ENCODE peak calls at places on chromosomes 16 and 17, in nine cellular contexts. N, V, H, M, P, E, D, S and I are unnamed samples.

GRCh38 chr17:59914274-59914854 is 21.4 kb downstream of the RPS6KB1 start:
- DNase-seq in P (peak; percentile 4), N (no peak), V (peak; percentile 70), H (no peak), S (no peak), M (no peak), D (peak; percentile 60), E (no peak), I (peak; percentile 54)

GRCh38 chr17:16304832-16305231 is 48.4 kb downstream of the CENPV start:
- DNase-seq in V (peak; percentile 51), S (no peak), H (no peak), M (no peak), P (peak; percentile 10), E (no peak), D (peak; percentile 51), N (no peak), I (peak; percentile 46)

GRCh38 chr17:69860142-69860680 is 214.8 kb upstream of the KCNJ16 start:
- DNase-seq in V (no peak), E (no peak), P (no peak), D (no peak), N (no peak), S (no peak), H (no peak), M (no peak), I (no peak)

GRCh38 chr17:16351831-16352230 is 1.4 kb downstream of the CENPV start:
- DNase-seq in E (no peak), P (no peak), N (no peak), D (peak; percentile 5), H (no peak), M (no peak), S (no peak), V (peak; percentile 53), I (peak; percentile 42)

GRCh38 chr17:59890720-59891119 is 2.0 kb downstream of the TUBD1 start:
- DNase-seq in N (no peak), V (peak; percentile 24), E (no peak), H (no peak), S (no peak), M (peak; percentile 16), P (no peak), D (peak; percentile 4), I (peak; percentile 25)

GRCh38 chr16:1525871-1526607 is 7.4 kb upstream of the TMEM204 start:
- DNase-seq in H (no peak), E (no peak), M (no peak), D (no peak), V (no peak), N (no peak), S (no peak), P (no peak), I (no peak)

GRCh38 chr17:83186226-83186625 is 106.8 kb downstream of the METRNL start:
- DNase-seq in E (no peak), P (no peak), H (no peak), S (peak; percentile 2), V (no peak), N (no peak), M (no peak), D (peak; percentile 14), I (no peak)

GRCh38 chr17:65430209-65430833 is 131.1 kb downstream of the AXIN2 start:
- DNase-seq in M (no peak), H (no peak), N (no peak), V (no peak), S (no peak), D (no peak), E (peak; percentile 17), P (no peak), I (no peak)

GRCh38 chr17:33892677-33893076 is 362.4 kb upstream of the CCL2 start:
- DNase-seq in S (no peak), V (no peak), E (no peak), H (no peak), P (no peak), N (no peak), M (no peak), D (no peak), I (no peak)

GRCh38 chr16:80300876-80301275 is 239.9 kb upstream of the DYNLRB2 start:
- DNase-seq in S (no peak), M (no peak), H (no peak), V (peak; percentile 27), N (no peak), D (no peak), E (no peak), P (no peak), I (no peak)

GRCh38 chr16:55901756-55902155 is 26.6 kb upstream of the CES5A start:
- DNase-seq in N (no peak), H (no peak), V (no peak), M (no peak), D (no peak), P (no peak), E (no peak), S (no peak), I (no peak)

GRCh38 chr17:40538936-40539705 is 26.2 kb downstream of the CCR7 start:
- DNase-seq in V (no peak), H (no peak), N (no peak), M (no peak), D (no peak), P (no peak), S (no peak), E (no peak), I (no peak)

GRCh38 chr16:53785044-53785443 is 81.1 kb downstream of the FTO start:
- DNase-seq in S (no peak), N (no peak), E (no peak), D (peak; percentile 29), M (no peak), V (peak; percentile 54), P (peak; percentile 22), H (no peak), I (no peak)

GRCh38 chr16:26395700-26396099 is 671.0 kb upstream of the C16orf82 start:
- DNase-seq in N (no peak), E (no peak), D (no peak), H (no peak), M (no peak), P (no peak), S (no peak), V (no peak), I (no peak)

GRCh38 chr17:68514809-68515208 is 2.6 kb downstream of the PRKAR1A start:
- DNase-seq in S (no peak), N (no peak), M (no peak), V (peak; percentile 93), D (no peak), E (no peak), H (no peak), P (no peak), I (peak; percentile 89)

GRCh38 chr17:48545022-48545376 is at the start of gene HOXB2:
- DNase-seq in D (peak; percentile 86), V (peak; percentile 66), S (no peak), N (peak; percentile 73), E (peak; percentile 45), M (no peak), H (no peak), P (no peak), I (no peak)

GRCh38 chr17:82520041-82520910 is 744 bp downstream of the FOXK2 start:
- DNase-seq in H (no peak), S (peak; percentile 36), N (no peak), P (no peak), D (peak; percentile 67), M (no peak), V (peak; percentile 34), E (peak; percentile 20), I (peak; percentile 40)

GRCh38 chr17:70767102-70767701 is 597.9 kb downstream of the KCNJ2 start:
- DNase-seq in D (peak; percentile 52), M (no peak), N (no peak), V (peak; percentile 78), E (no peak), H (no peak), P (peak; percentile 4), S (no peak), I (peak; percentile 51)

GRCh38 chr17:31697838-31698237 is 161.2 kb downstream of the COPRS start:
- DNase-seq in D (no peak), E (no peak), M (no peak), P (no peak), H (no peak), N (peak; percentile 11), V (no peak), S (no peak), I (no peak)

GRCh38 chr17:47855737-47856136 is 4.8 kb upstream of the SP6 start:
- DNase-seq in H (no peak), S (no peak), M (no peak), D (no peak), N (peak; percentile 62), V (peak; percentile 41), E (no peak), P (no peak), I (no peak)

GRCh38 chr17:42111901-42112551 is 488 bp downstream of the DHX58 start:
- DNase-seq in H (no peak), N (peak; percentile 74), P (no peak), E (no peak), D (peak; percentile 67), V (peak; percentile 25), S (no peak), M (no peak), I (peak; percentile 64)

GRCh38 chr17:64591944-64592343 is 70.2 kb downstream of the SMURF2 start:
- DNase-seq in P (no peak), S (no peak), N (no peak), M (no peak), E (no peak), V (no peak), H (no peak), D (no peak), I (no peak)

GRCh38 chr17:6464446-6465041 is 20.3 kb downstream of the PIMREG start:
- DNase-seq in V (no peak), S (no peak), D (no peak), M (no peak), P (no peak), E (no peak), H (no peak), N (no peak), I (no peak)

GRCh38 chr17:64418506-64419339 is 28.1 kb upstream of the PECAM1 start:
- DNase-seq in S (no peak), M (no peak), N (peak; percentile 50), D (peak; percentile 74), E (no peak), P (peak; percentile 50), V (peak; percentile 88), H (no peak), I (peak; percentile 78)

GRCh38 chr16:3118204-3118790 is 5.9 kb downstream of the ZNF205 start:
- DNase-seq in H (no peak), M (no peak), D (no peak), P (no peak), S (no peak), N (no peak), V (no peak), E (no peak), I (no peak)

GRCh38 chr17:41787021-41787418 is 509 bp upstream of the JUP start:
- DNase-seq in H (no peak), D (no peak), N (no peak), E (no peak), M (no peak), V (no peak), P (no peak), S (no peak), I (no peak)

GRCh38 chr17:40830085-40830776 is 7.8 kb upstream of the KRT10 start:
- DNase-seq in D (no peak), M (no peak), P (no peak), N (no peak), E (no peak), V (no peak), S (no peak), H (no peak), I (no peak)

GRCh38 chr16:16988963-16989362 is 481.8 kb downstream of the XYLT1 start:
- DNase-seq in V (no peak), P (no peak), S (no peak), M (no peak), N (no peak), H (no peak), D (no peak), E (no peak), I (no peak)

GRCh38 chr17:64218066-64218465 is 45.0 kb downstream of the TEX2 start:
- DNase-seq in H (no peak), P (no peak), M (no peak), D (no peak), E (no peak), S (no peak), N (no peak), V (no peak), I (no peak)

GRCh38 chr17:14903810-14904209 is 361.3 kb downstream of the PMP22 start:
- DNase-seq in E (no peak), D (no peak), S (no peak), P (no peak), H (no peak), M (no peak), V (no peak), N (no peak), I (peak; percentile 18)

GRCh38 chr17:73976676-73977521 is 226.6 kb upstream of the RPL38 start:
- DNase-seq in D (peak; percentile 81), S (no peak), V (peak; percentile 19), M (no peak), H (no peak), E (no peak), P (peak; percentile 93), N (no peak), I (no peak)